ENCODE peak calls at places on chromosomes 7 and 10, in four cellular contexts. One of them, this sample, is unnamed.

GRCh38 chr7:157943561-157943960 is 606.8 kb downstream of the DNAJB6 start:
- DNase-seq in NCI-H69: no peak
- DNase-seq in NB4: no peak
- DNase-seq in adrenal gland: no peak
- DNase-seq in this sample: no peak

GRCh38 chr7:102287465-102288146 is 938 bp downstream of the SH2B2 start:
- DNase-seq in NCI-H69: peak
- DNase-seq in NB4: peak
- DNase-seq in adrenal gland: peak
- DNase-seq in this sample: peak

GRCh38 chr10:58280485-58280884 is 11.5 kb downstream of the CISD1 start:
- DNase-seq in NCI-H69: no peak
- DNase-seq in NB4: no peak
- DNase-seq in adrenal gland: no peak
- DNase-seq in this sample: no peak

GRCh38 chr10:20034732-20035131 is 218.5 kb downstream of the PLXDC2 start:
- DNase-seq in NCI-H69: no peak
- DNase-seq in NB4: no peak
- DNase-seq in adrenal gland: no peak
- DNase-seq in this sample: no peak

GRCh38 chr10:5570979-5571810 is 46.4 kb downstream of the CALML3 start:
- DNase-seq in NCI-H69: no peak
- DNase-seq in NB4: no peak
- DNase-seq in adrenal gland: no peak
- DNase-seq in this sample: no peak

GRCh38 chr10:17257466-17258321 is 29.7 kb downstream of the VIM start:
- DNase-seq in NCI-H69: peak
- DNase-seq in NB4: peak
- DNase-seq in adrenal gland: peak
- DNase-seq in this sample: peak

GRCh38 chr7:54705436-54705835 is 53.6 kb downstream of the SEC61G start:
- DNase-seq in NCI-H69: peak
- DNase-seq in NB4: peak
- DNase-seq in adrenal gland: peak
- DNase-seq in this sample: no peak

GRCh38 chr7:152590481-152590880 is 85.5 kb downstream of the XRCC2 start:
- DNase-seq in NCI-H69: no peak
- DNase-seq in NB4: no peak
- DNase-seq in adrenal gland: no peak
- DNase-seq in this sample: no peak

GRCh38 chr7:83415840-83416239 is 233.1 kb downstream of the SEMA3E start:
- DNase-seq in NCI-H69: peak
- DNase-seq in NB4: no peak
- DNase-seq in adrenal gland: no peak
- DNase-seq in this sample: no peak

GRCh38 chr7:100983451-100984187 is 14.3 kb downstream of the MUC12 start:
- DNase-seq in NCI-H69: no peak
- DNase-seq in NB4: no peak
- DNase-seq in adrenal gland: no peak
- DNase-seq in this sample: no peak

GRCh38 chr7:156308976-156309620 is 331.5 kb upstream of the RNF32 start:
- DNase-seq in NCI-H69: no peak
- DNase-seq in NB4: no peak
- DNase-seq in adrenal gland: no peak
- DNase-seq in this sample: no peak

This sample was measured in thyroid gland.